ENCODE peak calls at places on chromosomes 3 and 15, in four cellular contexts. Z is RWPE1; X is activated CD4-positive, alpha-beta T cell treated with anti-CD3 and anti-CD28 coated beads, Interleukin-2, amount 50 U/mL, for 24 hours; I is psoas muscle. H is an unnamed sample.

GRCh38 chr3:12716605-12717121 is 42.4 kb downstream of the TMEM40 start:
- DNase-seq in Z (no peak), X (no peak), I (no peak), H (no peak)

GRCh38 chr3:130692455-130692854 is 54.2 kb downstream of the PIK3R4 start:
- DNase-seq in Z (no peak), X (no peak), I (no peak), H (peak; percentile 1)

GRCh38 chr15:70275461-70276138 is 177.9 kb upstream of the TLE3 start:
- DNase-seq in Z (no peak), X (no peak), I (no peak), H (no peak)

GRCh38 chr15:61112231-61112630 is 116.9 kb downstream of the RORA start:
- DNase-seq in Z (no peak), X (no peak), I (no peak), H (no peak)

GRCh38 chr3:33437556-33438283 is 2.5 kb downstream of the UBP1 start:
- DNase-seq in Z (no peak), X (no peak), I (no peak), H (peak; percentile 33)

GRCh38 chr15:86526938-86527735 is 447.5 kb downstream of the AGBL1 start:
- DNase-seq in Z (no peak), X (no peak), I (no peak), H (no peak)

GRCh38 chr15:41571948-41572347 is 12.9 kb downstream of the TYRO3 start:
- DNase-seq in Z (no peak), X (no peak), I (no peak), H (peak; percentile 21)

GRCh38 chr3:13827256-13827655 is 52.6 kb downstream of the WNT7A start:
- DNase-seq in Z (no peak), X (no peak), I (no peak), H (no peak)

GRCh38 chr3:115513411-115513800 is 109.9 kb upstream of the GAP43 start:
- DNase-seq in Z (no peak), X (no peak), I (no peak), H (no peak)